ENCODE peak calls at places on chromosomes 3 and 15, in six cellular contexts. Z is body of pancreas; N is cardiac muscle cell; J is CD8-positive, alpha-beta memory T cell; O is uterus; Y is kidney. W is an unnamed sample.

GRCh38 chr15:73986055-73986775 is 5.9 kb downstream of the STOML1 start:
- DNase-seq in J (no peak), Z (no peak), O (no peak), N (peak; percentile 16), Y (no peak), W (no peak)

GRCh38 chr3:125129512-125129962 is 73.7 kb upstream of the HEG1 start:
- DNase-seq in J (no peak), Z (no peak), N (peak; percentile 96), O (peak; percentile 68), Y (no peak), W (no peak)

GRCh38 chr3:57646723-57647122 is 46.2 kb downstream of the DENND6A start:
- DNase-seq in Y (peak; percentile 11), Z (no peak), J (no peak), O (no peak), N (peak; percentile 67), W (no peak)

GRCh38 chr15:88980498-88980897 is 67.3 kb upstream of the MFGE8 start:
- DNase-seq in J (no peak), O (no peak), Y (no peak), N (no peak), Z (no peak), W (no peak)

GRCh38 chr15:41727143-41727542 is 47.1 kb upstream of the MAPKBP1 start:
- DNase-seq in N (peak; percentile 73), Z (no peak), J (no peak), Y (no peak), O (no peak), W (no peak)

GRCh38 chr3:36600413-36600812 is 163.9 kb downstream of the DCLK3 start:
- DNase-seq in O (no peak), N (no peak), Z (no peak), J (no peak), Y (no peak), W (no peak)

GRCh38 chr3:244041-244440 is 47.5 kb downstream of the CHL1 start:
- DNase-seq in N (no peak), Y (no peak), O (no peak), Z (no peak), J (no peak), W (no peak)

GRCh38 chr3:62164196-62164595 is 209.2 kb downstream of the FEZF2 start:
- DNase-seq in Y (no peak), J (no peak), Z (no peak), O (no peak), N (no peak), W (no peak)

GRCh38 chr3:125212096-125212508 is 446 bp downstream of the SLC12A8 start:
- DNase-seq in Y (peak; percentile 75), Z (peak; percentile 43), N (no peak), O (no peak), J (no peak), W (peak; percentile 88)

GRCh38 chr3:11224870-11225251 is 47.3 kb upstream of the ATG7 start:
- DNase-seq in Y (no peak), Z (no peak), J (no peak), N (no peak), O (no peak), W (no peak)

GRCh38 chr3:54954019-54954418 is 26.2 kb upstream of the LRTM1 start:
- DNase-seq in J (no peak), N (peak; percentile 31), O (no peak), Y (no peak), Z (no peak), W (peak; percentile 78)

GRCh38 chr15:70383856-70384255 is 286.1 kb upstream of the TLE3 start:
- DNase-seq in Y (no peak), O (no peak), J (no peak), N (no peak), Z (no peak), W (peak; percentile 33)

GRCh38 chr3:174957581-174958001 is 98.5 kb downstream of the NAALADL2 start:
- DNase-seq in Z (no peak), J (no peak), Y (no peak), O (no peak), N (no peak), W (no peak)

GRCh38 chr3:38828681-38829080 is 12.7 kb upstream of the SCN10A start:
- DNase-seq in N (no peak), J (no peak), O (no peak), Y (no peak), Z (no peak), W (no peak)

GRCh38 chr15:45457641-45458539 is 64.7 kb downstream of the SLC30A4 start:
- DNase-seq in J (peak; percentile 81), O (peak; percentile 61), Y (no peak), N (peak; percentile 84), Z (peak; percentile 84), W (peak; percentile 88)

GRCh38 chr3:127694467-127695215 is 21.9 kb downstream of the ABTB1 start:
- DNase-seq in J (peak; percentile 25), N (no peak), O (no peak), Y (peak; percentile 74), Z (peak; percentile 86), W (peak; percentile 84)

GRCh38 chr15:51341366-51342248 is at the start of gene GLDN:
- DNase-seq in N (peak; percentile 28), O (peak; percentile 31), Y (peak; percentile 77), J (no peak), Z (no peak), W (peak; percentile 76)

GRCh38 chr15:29451201-29451781 is 181.7 kb upstream of the NSMCE3 start:
- DNase-seq in Y (no peak), O (no peak), Z (no peak), N (no peak), J (no peak), W (peak; percentile 84)

GRCh38 chr15:69615756-69616155 is 163.1 kb downstream of the RPLP1 start:
- DNase-seq in J (no peak), Z (no peak), N (no peak), O (no peak), Y (no peak), W (peak; percentile 26)

GRCh38 chr15:74833376-74834107 is 7.1 kb downstream of the CPLX3 start:
- DNase-seq in O (no peak), Z (no peak), N (no peak), Y (no peak), J (no peak), W (no peak)

GRCh38 chr3:39222939-39223338 is 30.5 kb upstream of the XIRP1 start:
- DNase-seq in J (no peak), Z (no peak), Y (no peak), O (no peak), N (no peak), W (no peak)

GRCh38 chr15:69531302-69532027 is 78.8 kb downstream of the RPLP1 start:
- DNase-seq in N (no peak), O (no peak), J (no peak), Z (no peak), Y (no peak), W (peak; percentile 72)

GRCh38 chr3:53198996-53199395 is 38.0 kb downstream of the PRKCD start:
- DNase-seq in J (no peak), Y (no peak), O (no peak), Z (no peak), N (no peak), W (no peak)

GRCh38 chr3:112857526-112857925 is 10.9 kb upstream of the CD200R1L start:
- DNase-seq in Y (no peak), N (no peak), Z (no peak), J (no peak), O (no peak), W (no peak)

DNA sequence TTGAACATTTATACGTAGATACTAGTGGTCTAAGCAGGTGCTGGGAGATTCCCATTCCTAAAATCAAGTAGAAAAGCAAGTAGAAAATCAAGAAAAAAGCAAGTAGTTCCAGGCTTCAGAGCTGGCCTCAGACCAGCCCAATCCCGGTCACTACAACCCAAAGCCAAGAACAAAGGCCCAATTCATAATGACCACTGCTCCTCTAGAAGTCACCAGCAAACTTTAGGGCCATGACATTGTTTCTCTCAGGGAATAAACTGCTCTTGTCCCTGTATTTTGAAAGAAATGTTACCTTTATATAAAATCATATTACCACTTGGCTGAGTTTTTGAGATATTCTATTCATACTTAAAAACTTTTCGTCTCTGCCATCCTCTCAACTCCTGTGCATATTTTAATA is 106.3 kb upstream of the IL12A start:
- DNase-seq in J (no peak), O (no peak), N (no peak), Y (no peak), Z (no peak), W (no peak)
- H3K4me1 ChIP-seq in J (no peaks in the 10 kb centered on the region), O (no peaks in the 10 kb centered on the region), N (peaks cover 16% of the 10 kb centered on the region), Y (no peaks in the 10 kb centered on the region), Z (no peaks in the 10 kb centered on the region), W (peaks cover 4% of the 10 kb centered on the region)

DNA sequence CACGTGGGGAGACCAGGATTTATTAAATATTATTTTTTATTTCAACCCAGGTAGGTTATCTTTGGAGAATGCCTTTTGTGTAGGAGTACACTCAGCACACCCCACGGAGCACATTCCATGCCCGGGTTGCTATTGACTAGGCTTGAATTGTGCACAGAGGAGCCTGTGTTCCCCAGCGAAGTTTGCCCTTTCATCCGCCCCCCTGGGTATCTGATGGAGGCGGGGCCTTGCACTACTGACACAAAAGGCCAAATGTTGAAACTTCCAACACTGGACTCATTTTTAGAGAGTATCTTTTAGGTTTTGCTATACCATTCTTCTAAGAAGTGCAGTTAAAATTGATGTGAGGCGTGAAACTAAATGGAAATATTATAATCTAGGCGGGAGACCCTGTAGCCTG is 39.3 kb upstream of the PPP4R2 start:
- DNase-seq in Z (peak; percentile 45), N (peak; percentile 43), J (no peak), Y (no peak), O (no peak), W (no peak)
- H3K27ac ChIP-seq in Z (peak overlapping the region; percentile 45), N (no peak overlapping the region), J (no peak overlapping the region), Y (no peak overlapping the region), O (no peak overlapping the region), W (peak overlapping the region; percentile 85)

GRCh38 chr3:71139501-71139900 is 444.0 kb downstream of the FOXP1 start:
- DNase-seq in O (no peak), Z (no peak), Y (no peak), J (no peak), N (no peak), W (no peak)
- H3K4me1 ChIP-seq in O (no peaks in the 10 kb centered on the region), Z (peaks cover 66% of the 10 kb centered on the region), Y (no peaks in the 10 kb centered on the region), J (peaks cover 38% of the 10 kb centered on the region), N (peaks cover 57% of the 10 kb centered on the region), W (peaks cover 3% of the 10 kb centered on the region)

GRCh38 chr3:151282921-151283320 is 4.6 kb upstream of the P2RY14 start:
- DNase-seq in Y (no peak), N (peak; percentile 79), Z (no peak), O (no peak), J (peak; percentile 63), W (no peak)

GRCh38 chr3:151285940-151286339 is 7.6 kb upstream of the P2RY14 start:
- DNase-seq in Y (no peak), O (no peak), Z (no peak), J (no peak), N (no peak), W (no peak)

GRCh38 chr3:151283907-151284461 is 5.6 kb upstream of the P2RY14 start:
- DNase-seq in Z (no peak), N (peak; percentile 86), O (peak; percentile 41), J (no peak), Y (no peak), W (no peak)

GRCh38 chr3:151281671-151282334 is 3.5 kb upstream of the P2RY14 start:
- DNase-seq in Y (no peak), Z (no peak), N (no peak), O (no peak), J (no peak), W (no peak)

DNA sequence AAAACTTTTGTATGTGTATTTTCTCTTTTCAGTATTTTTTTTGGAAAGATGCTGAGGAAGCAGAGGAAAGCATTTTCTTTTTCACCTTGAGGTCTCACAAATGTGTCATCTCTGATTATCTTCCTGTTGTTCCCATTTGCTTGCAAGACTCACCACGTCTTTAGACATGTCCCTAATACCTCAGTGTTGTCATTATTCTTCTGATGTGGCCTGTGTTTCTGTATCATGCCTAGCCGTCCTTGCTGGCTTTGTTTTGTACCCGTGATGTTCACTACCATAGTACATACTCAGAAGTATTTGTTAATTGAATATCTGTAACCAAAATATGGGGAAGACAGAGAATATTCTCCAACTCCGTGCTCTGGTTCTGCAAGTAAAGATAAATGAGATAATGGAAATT is 5.0 kb upstream of the P2RY14 start:
- DNase-seq in O (no peak), Y (no peak), N (no peak), Z (no peak), J (no peak), W (no peak)
- H3K27ac ChIP-seq in O (peak overlapping the region; percentile 51), Y (no peak overlapping the region), N (no peak overlapping the region), Z (no peak overlapping the region), J (no peak overlapping the region), W (no peak overlapping the region)

W was measured in endodermal cell.